ENCODE peak calls at places on chromosomes 16 and 17, in ten cellular contexts. G is body of pancreas, C is fibroblast of villous mesenchyme, L is PC-9, P is mucosa of descending colon, D is neural progenitor cell, E is uterus, W is heart right ventricle, Y is GM12878, J is heart left ventricle. M is an unnamed sample.

GRCh38 chr17:77127735-77128361 is 12.9 kb upstream of the SEC14L1 start:
- DNase-seq in L (no peak), C (no peak), W (peak; percentile 80), G (peak; percentile 86), D (no peak), E (no peak), J (peak; percentile 84), P (peak; percentile 80), Y (no peak), M (peak; percentile 58)

GRCh38 chr17:73262676-73263642 is 1.3 kb upstream of the CPSF4L start:
- DNase-seq in P (no peak), G (no peak), W (no peak), L (no peak), E (no peak), C (no peak), D (no peak), J (no peak), Y (no peak), M (no peak)

GRCh38 chr16:57231821-57232350 is 13.2 kb upstream of the ARL2BP start:
- DNase-seq in W (no peak), G (no peak), L (no peak), P (no peak), J (no peak), E (no peak), Y (no peak), C (peak; percentile 51), D (no peak), M (no peak)

GRCh38 chr16:86929149-86929871 is 351.0 kb downstream of the FOXL1 start:
- DNase-seq in Y (no peak), G (no peak), J (peak; percentile 80), L (no peak), D (no peak), W (peak; percentile 43), C (peak; percentile 92), P (no peak), E (no peak), M (no peak)

GRCh38 chr17:56629450-56630187 is 36.1 kb downstream of the NOG start:
- DNase-seq in E (no peak), Y (no peak), C (peak; percentile 21), W (no peak), J (no peak), D (peak; percentile 69), P (no peak), L (no peak), G (no peak), M (no peak)

GRCh38 chr16:3071655-3072054 is 6.2 kb downstream of the IL32 start:
- DNase-seq in G (no peak), P (peak; percentile 22), D (no peak), J (no peak), C (no peak), L (no peak), W (no peak), E (no peak), Y (no peak), M (no peak)

GRCh38 chr17:82212331-82213250 is at the start of gene CCDC57:
- DNase-seq in W (peak; percentile 75), P (peak; percentile 88), Y (no peak), C (peak; percentile 78), L (peak; percentile 76), J (peak; percentile 92), D (peak; percentile 92), G (peak; percentile 88), E (peak; percentile 81), M (peak; percentile 73)

GRCh38 chr17:804541-805435 is 22.6 kb downstream of the MRM3 start:
- DNase-seq in Y (no peak), W (no peak), P (no peak), D (peak; percentile 48), E (no peak), C (no peak), J (no peak), G (no peak), L (no peak), M (no peak)

GRCh38 chr16:54284319-54284930 is 2.2 kb downstream of the IRX3 start:
- DNase-seq in J (no peak), Y (no peak), W (no peak), D (peak; percentile 72), C (no peak), E (no peak), L (peak; percentile 45), P (no peak), G (no peak), M (no peak)

GRCh38 chr16:8961811-8962390 is 1.8 kb downstream of the USP7 start:
- DNase-seq in D (peak; percentile 56), E (no peak), L (peak; percentile 21), Y (no peak), G (no peak), W (no peak), P (no peak), J (no peak), C (no peak), M (no peak)

GRCh38 chr16:71540-72341 is 690 bp downstream of the RHBDF1 start:
- DNase-seq in W (peak; percentile 81), E (peak; percentile 81), G (peak; percentile 86), D (peak; percentile 79), P (peak; percentile 83), Y (no peak), J (no peak), L (peak; percentile 90), C (peak; percentile 83), M (peak; percentile 50)

DNA sequence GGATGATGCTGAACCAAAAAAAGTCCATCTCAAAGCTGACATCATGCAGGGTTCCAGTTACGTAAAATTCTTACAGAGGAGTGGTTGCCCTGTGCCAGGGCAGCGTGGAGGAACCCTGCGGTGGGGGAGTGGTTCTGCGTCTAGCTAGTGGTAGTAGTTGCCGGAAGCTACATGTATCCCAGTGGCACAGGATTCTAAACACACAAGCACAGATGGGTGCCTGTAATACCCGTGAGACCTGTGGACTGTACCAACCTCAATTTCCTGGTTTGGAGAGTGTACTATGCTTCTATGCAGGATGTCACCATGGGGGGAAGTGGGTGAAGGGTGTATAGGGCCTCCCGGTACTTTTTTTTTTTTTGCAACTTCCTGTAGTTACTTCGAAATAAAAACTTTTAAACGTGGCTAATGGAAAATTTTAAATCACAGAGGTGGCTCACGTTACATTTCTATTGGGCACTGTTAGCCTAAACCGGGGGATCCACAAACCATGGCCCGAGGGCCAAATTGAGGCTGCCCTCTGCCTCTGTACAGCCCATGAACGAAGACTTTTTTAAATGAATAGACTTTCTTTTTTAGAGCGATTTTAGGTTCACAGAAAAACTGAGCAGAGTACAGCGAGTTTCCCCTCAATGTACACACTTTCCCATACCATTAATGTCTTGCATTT is 38.5 kb downstream of the TBC1D16 start:
- DNase-seq in P (peak; percentile 80), G (no peak), E (no peak), W (no peak), J (no peak), D (no peak), L (no peak), C (no peak), Y (peak; percentile 45), M (no peak)
- H3K4me3 ChIP-seq in P (no peak overlapping the region), G (no peak overlapping the region), E (no peak overlapping the region), W (no peak overlapping the region), J (no peak overlapping the region), D (no peak overlapping the region), L (no peak overlapping the region), C (no peak overlapping the region), Y (no peak overlapping the region), M (no peak overlapping the region)

GRCh38 chr17:42985225-42985624 is 4.9 kb downstream of the RUNDC1 start:
- DNase-seq in L (no peak), W (no peak), J (no peak), E (no peak), Y (peak; percentile 73), G (no peak), C (no peak), P (no peak), D (no peak), M (no peak)
- H3K4me3 ChIP-seq in L (no peak overlapping the region), W (no peak overlapping the region), J (no peak overlapping the region), E (no peak overlapping the region), Y (peak overlapping the region; percentile 35), G (no peak overlapping the region), C (no peak overlapping the region), P (no peak overlapping the region), D (no peak overlapping the region), M (no peak overlapping the region)

GRCh38 chr17:68020451-68020779 is 15.1 kb upstream of the KPNA2 start:
- DNase-seq in G (no peak), J (no peak), L (no peak), P (no peak), D (no peak), E (no peak), C (no peak), Y (no peak), W (no peak), M (no peak)

GRCh38 chr17:68016838-68017237 is 18.7 kb upstream of the KPNA2 start:
- DNase-seq in P (no peak), D (no peak), L (no peak), J (no peak), Y (no peak), G (no peak), W (no peak), E (no peak), C (no peak), M (no peak)

GRCh38 chr17:68021963-68022362 is 13.6 kb upstream of the KPNA2 start:
- DNase-seq in J (no peak), C (no peak), E (no peak), W (no peak), G (no peak), D (no peak), L (no peak), P (no peak), Y (no peak), M (no peak)

GRCh38 chr17:68019675-68020450 is 15.7 kb upstream of the KPNA2 start:
- DNase-seq in W (peak; percentile 97), J (peak; percentile 98), L (peak; percentile 98), P (peak; percentile 95), D (peak; percentile 98), G (peak; percentile 96), Y (peak; percentile 97), C (peak; percentile 96), E (peak; percentile 98), M (peak; percentile 87)

GRCh38 chr17:68019336-68019674 is 16.2 kb upstream of the KPNA2 start:
- DNase-seq in C (no peak), L (no peak), P (no peak), D (no peak), W (no peak), G (no peak), J (no peak), E (no peak), Y (no peak), M (no peak)
- H3K4me3 ChIP-seq in C (no peak overlapping the region), L (peak overlapping the region; percentile 0), P (no peak overlapping the region), D (peak overlapping the region; percentile 21), W (peak overlapping the region; percentile 61), G (no peak overlapping the region), J (peak overlapping the region; percentile 65), E (no peak overlapping the region), Y (no peak overlapping the region), M (no peak overlapping the region)

GRCh38 chr17:62001105-62001504 is 64.0 kb downstream of the MED13 start:
- DNase-seq in C (no peak), G (no peak), P (no peak), J (no peak), Y (no peak), L (no peak), D (no peak), W (no peak), E (no peak), M (no peak)

GRCh38 chr17:61996916-61997605 is 68.0 kb downstream of the MED13 start:
- DNase-seq in G (no peak), W (no peak), J (no peak), P (no peak), L (no peak), Y (no peak), E (no peak), D (no peak), C (no peak), M (no peak)

GRCh38 chr17:62000186-62000585 is 64.9 kb downstream of the MED13 start:
- DNase-seq in Y (no peak), E (no peak), C (no peak), P (no peak), G (no peak), W (no peak), D (no peak), L (no peak), J (no peak), M (no peak)

GRCh38 chr17:61997649-61998048 is 67.4 kb downstream of the MED13 start:
- DNase-seq in E (no peak), D (no peak), P (no peak), L (no peak), Y (no peak), J (no peak), G (no peak), W (no peak), C (peak; percentile 46), M (no peak)
- H3K4me3 ChIP-seq in E (no peak overlapping the region), D (no peak overlapping the region), P (no peak overlapping the region), L (no peak overlapping the region), Y (no peak overlapping the region), J (no peak overlapping the region), G (no peak overlapping the region), W (no peak overlapping the region), C (no peak overlapping the region), M (no peak overlapping the region)

M was measured in gastrocnemius medialis.